ENCODE peak calls at places on chromosomes 4 and X, in eight cellular contexts. C, F, D, U, L, E, Y and Z are unnamed samples. For H3K9me3, the result is how much of the 10 kb centered on the place peaks cover.

GRCh38 chr4:128958194-128958593 is 135.1 kb downstream of the SCLT1 start:
- DNase-seq in F (no peak), D (peak), Y (no peak), C (no peak), E (no peak), U (no peak), L (no peak), Z (no peak)

GRCh38 chrX:21276736-21277433 is 97.3 kb upstream of the CNKSR2 start:
- DNase-seq in E (no peak), U (no peak), L (no peak), F (no peak), Y (no peak), D (no peak), C (no peak), Z (no peak)

GRCh38 chr4:27357283-27357682 is 496.6 kb downstream of the STIM2 start:
- DNase-seq in E (no peak), C (no peak), U (no peak), Y (no peak), D (no peak), F (no peak), L (no peak), Z (no peak)

GRCh38 chr4:121072080-121072835 is at the start of gene NDNF:
- DNase-seq in E (no peak), Y (no peak), F (peak), D (peak), C (peak), L (no peak), U (peak), Z (peak)

GRCh38 chr4:76011700-76012387 is 4.5 kb upstream of the CXCL9 start:
- DNase-seq in C (no peak), D (peak), L (no peak), E (no peak), U (peak), F (no peak), Y (peak), Z (no peak)

GRCh38 chr4:39655866-39656265 is 17.2 kb upstream of the SMIM14 start:
- DNase-seq in U (no peak), E (peak), Y (no peak), L (no peak), D (peak), F (peak), C (no peak), Z (peak)

GRCh38 chr4:88610771-88611170 is 18.5 kb downstream of the HERC3 start:
- DNase-seq in U (no peak), D (peak), E (no peak), F (peak), C (peak), L (no peak), Y (no peak), Z (peak)

GRCh38 chrX:140123446-140123845 is 158.1 kb upstream of the CXorf66 start:
- DNase-seq in U (no peak), E (no peak), L (no peak), C (no peak), F (no peak), Y (no peak), D (no peak), Z (no peak)

GRCh38 chrX:111445485-111445884 is 33.5 kb upstream of the DCX start:
- DNase-seq in E (no peak), L (no peak), C (no peak), Y (no peak), D (peak), F (no peak), U (no peak), Z (no peak)

GRCh38 chr4:99808260-99808857 is 8.3 kb upstream of the DAPP1 start:
- DNase-seq in F (no peak), C (peak), D (peak), L (peak), U (peak), Y (no peak), E (peak), Z (peak)

GRCh38 chrX:23773601-23774175 is 9.3 kb upstream of the SAT1 start:
- DNase-seq in F (no peak), E (no peak), D (no peak), C (no peak), Y (peak), U (peak), L (no peak), Z (no peak)

GRCh38 chrX:25049347-25049746 is 33.6 kb upstream of the ARX start:
- DNase-seq in U (no peak), Y (no peak), F (no peak), D (no peak), C (no peak), E (no peak), L (no peak), Z (no peak)

GRCh38 chr4:54541426-54542118 is 116.2 kb upstream of the KIT start:
- DNase-seq in C (no peak), U (no peak), E (no peak), Y (no peak), D (peak), L (no peak), F (no peak), Z (no peak)

GRCh38 chr4:14749910-14750309 is 252.4 kb upstream of the CPEB2 start:
- DNase-seq in L (peak), U (peak), F (peak), Y (no peak), C (no peak), D (no peak), E (peak), Z (peak)

GRCh38 chr4:16868674-16869073 is 29.8 kb downstream of the LDB2 start:
- DNase-seq in Y (no peak), U (no peak), C (no peak), L (no peak), E (no peak), D (no peak), F (no peak), Z (no peak)

GRCh38 chrX:1305411-1305810 is 31.2 kb upstream of the IL3RA start:
- DNase-seq in L (no peak), Y (no peak), U (no peak), C (no peak), D (no peak), E (no peak), F (no peak), Z (no peak)

GRCh38 chr4:184380707-184381106 is 93.6 kb downstream of the IRF2 start:
- DNase-seq in Y (no peak), L (peak), F (no peak), C (no peak), E (no peak), U (no peak), D (no peak), Z (no peak)

GRCh38 chr4:154317600-154317999 is 174.0 kb downstream of the DCHS2 start:
- DNase-seq in L (no peak), D (no peak), C (no peak), F (no peak), Y (no peak), E (no peak), U (no peak), Z (no peak)

GRCh38 chr4:6125103-6125651 is 75.2 kb downstream of the JAKMIP1 start:
- DNase-seq in E (no peak), L (no peak), D (no peak), F (peak), U (no peak), C (no peak), Y (no peak), Z (no peak)

GRCh38 chr4:108370291-108370690 is 201.6 kb upstream of the LEF1 start:
- DNase-seq in C (no peak), E (no peak), F (no peak), U (no peak), L (no peak), Y (no peak), D (no peak), Z (no peak)

GRCh38 chr4:94472056-94472826 is 20.5 kb downstream of the PDLIM5 start:
- DNase-seq in U (no peak), C (no peak), D (peak), F (no peak), Y (no peak), E (no peak), L (no peak), Z (no peak)

GRCh38 chrX:105101378-105101777 is 119.1 kb downstream of the TEX13A start:
- DNase-seq in E (no peak), L (no peak), D (no peak), C (no peak), Y (no peak), U (no peak), F (no peak), Z (no peak)

GRCh38 chr4:81601270-81601694 is 129.6 kb upstream of the RASGEF1B start:
- DNase-seq in F (no peak), L (no peak), U (no peak), D (no peak), Y (no peak), C (no peak), E (no peak), Z (no peak)

GRCh38 chr4:26030780-26031179 is 116.8 kb downstream of the SMIM20 start:
- DNase-seq in U (no peak), F (no peak), E (no peak), D (no peak), L (no peak), Y (no peak), C (no peak), Z (no peak)

GRCh38 chr4:62709618-62710252 is 1509.6 kb downstream of the ADGRL3 start:
- DNase-seq in Y (no peak), E (no peak), F (no peak), L (no peak), C (no peak), D (peak), U (no peak), Z (no peak)

GRCh38 chrX:1657367-1658082 is 42.7 kb downstream of the ASMT start:
- DNase-seq in C (no peak), D (no peak), E (no peak), F (no peak), Y (peak), L (no peak), U (peak), Z (no peak)

GRCh38 chrX:24506082-24506481 is 41.0 kb downstream of the PDK3 start:
- DNase-seq in E (no peak), C (no peak), F (no peak), U (no peak), Y (peak), D (peak), L (no peak), Z (no peak)

GRCh38 chr4:66404149-66404548 is 733.9 kb upstream of the EPHA5 start:
- DNase-seq in F (no peak), C (no peak), Y (no peak), U (no peak), D (no peak), E (no peak), L (no peak), Z (no peak)

GRCh38 chr4:153579872-153580271 is 104.2 kb upstream of the TLR2 start:
- DNase-seq in U (no peak), D (no peak), C (no peak), Y (no peak), F (no peak), L (no peak), E (no peak), Z (no peak)

GRCh38 chr4:118287691-118288090 is 65.1 kb downstream of the PRSS12 start:
- DNase-seq in C (no peak), L (no peak), E (no peak), D (peak), U (no peak), F (no peak), Y (no peak), Z (no peak)

GRCh38 chr4:77185681-77186080 is 28.7 kb downstream of the CCNG2 start:
- DNase-seq in F (no peak), C (no peak), D (no peak), E (no peak), L (no peak), U (no peak), Y (no peak), Z (no peak)

GRCh38 chr4:64715741-64716140 is 306.5 kb upstream of the TECRL start:
- DNase-seq in Y (no peak), C (no peak), E (no peak), U (no peak), F (no peak), L (no peak), D (no peak), Z (no peak)

GRCh38 chrX:71996826-71997225 is 86.2 kb downstream of the NHSL2 start:
- DNase-seq in C (no peak), L (no peak), F (peak), E (no peak), U (no peak), D (no peak), Y (no peak), Z (no peak)

GRCh38 chrX:70479197-70479969 is 34.7 kb downstream of the DLG3 start:
- DNase-seq in E (peak), L (no peak), U (peak), C (no peak), F (no peak), Y (no peak), D (peak), Z (no peak)

GRCh38 chrX:47233333-47234113 is 714 bp downstream of the USP11 start:
- DNase-seq in E (peak), F (peak), L (peak), Y (peak), U (peak), C (peak), D (peak), Z (peak)
- TF ChIP-seq POLR2A in E (peak), F (no peak), L (peak), Y (peak), U (peak), C (no peak), D (peak), Z (peak)

GRCh38 chr4:786861-787300 is 39.0 kb downstream of the CPLX1 start:
- DNase-seq in E (no peak), U (no peak), F (peak), Y (no peak), L (no peak), D (no peak), C (peak), Z (peak)
- TF ChIP-seq CTCF in E (no peak), U (peak), F (no peak), Y (no peak), L (no peak), D (peak), C (no peak), Z (no peak)

DNA sequence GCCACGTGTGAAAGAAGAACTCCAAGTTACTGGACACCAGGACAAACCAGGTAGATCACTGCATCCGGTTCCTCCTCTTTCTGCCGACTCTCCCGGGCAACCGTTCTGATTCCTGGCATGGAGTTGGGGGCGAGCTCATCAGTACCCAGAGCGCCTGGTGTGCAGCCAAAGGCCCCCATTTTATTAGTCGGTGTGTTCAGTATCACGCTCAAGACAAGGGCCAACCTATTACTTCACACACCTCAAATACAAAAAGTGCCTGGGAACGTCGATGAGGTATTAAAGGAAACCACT is 2.8 kb upstream of the CTBP1 start:
- DNase-seq in F (no peak), L (no peak), C (no peak), Y (no peak), D (no peak), E (no peak), U (no peak), Z (no peak)
- H3K9me3 ChIP-seq in F (under half), L (under half), C (under half), Y (under half), D (under half), E (under half), U (under half), Z (under half)

GRCh38 chrX:154526901-154527675 is 11.1 kb upstream of the FAM3A start:
- DNase-seq in U (peak), D (peak), F (peak), E (peak), L (peak), C (peak), Y (peak), Z (peak)
- TF ChIP-seq POLR2A in U (peak), D (no peak), F (no peak), E (peak), L (no peak), C (no peak), Y (peak), Z (peak)